ENCODE peak calls at places on chromosomes 13 and 19, in five cellular contexts. S is H1, L is prostate gland, Z is A549, G is pancreas. K is an unnamed sample.
A peak's percentile ranks its signal among the peaks of the same experiment; 100 is the strongest.

GRCh38 chr19:11346104-11346940 is at the start of the genes CCDC159 and TMEM205:
- DNase-seq in G (peak; percentile 99), Z (peak; percentile 89), S (peak; percentile 96), L (peak; percentile 99), K (peak; percentile 95)

GRCh38 chr19:1512671-1513491 is at the start of gene ADAMTSL5:
- DNase-seq in G (peak; percentile 82), Z (peak; percentile 41), S (no peak), L (no peak), K (peak; percentile 71)

GRCh38 chr13:40146063-40146462 is 490.6 kb downstream of the COG6 start:
- DNase-seq in S (peak; percentile 46), L (no peak), Z (no peak), G (no peak), K (no peak)

GRCh38 chr19:10858204-10858828 is 10.1 kb downstream of the C19orf38 start:
- DNase-seq in G (no peak), Z (no peak), L (no peak), S (peak; percentile 78), K (no peak)

GRCh38 chr19:18894254-18895037 is 1.5 kb downstream of the CERS1 start:
- DNase-seq in G (peak; percentile 65), S (peak; percentile 64), Z (peak; percentile 18), L (no peak), K (no peak)

GRCh38 chr13:79724348-79725103 is 243.6 kb downstream of the NDFIP2 start:
- DNase-seq in G (no peak), S (no peak), Z (peak; percentile 23), L (no peak), K (no peak)

GRCh38 chr13:105929486-105929885 is 606.0 kb downstream of the EFNB2 start:
- DNase-seq in S (no peak), L (no peak), G (no peak), Z (no peak), K (no peak)

GRCh38 chr13:26132756-26133155 is 80.9 kb upstream of the SHISA2 start:
- DNase-seq in Z (no peak), S (no peak), G (no peak), L (no peak), K (no peak)

GRCh38 chr13:99971576-99972189 is at the start of gene ZIC5:
- DNase-seq in S (peak; percentile 93), G (peak; percentile 69), L (no peak), Z (peak; percentile 72), K (no peak)

GRCh38 chr13:29978211-29978610 is 127.8 kb upstream of the UBL3 start:
- DNase-seq in G (no peak), Z (no peak), S (no peak), L (no peak), K (no peak)

GRCh38 chr13:30037306-30037705 is 186.9 kb upstream of the UBL3 start:
- DNase-seq in G (no peak), Z (no peak), S (peak; percentile 80), L (no peak), K (no peak)

GRCh38 chr13:39779337-39780270 is 124.1 kb downstream of the COG6 start:
- DNase-seq in S (no peak), G (no peak), L (no peak), Z (no peak), K (no peak)

GRCh38 chr13:37869506-37869755 is 141 bp downstream of the TRPC4 start:
- DNase-seq in L (no peak), S (no peak), Z (no peak), G (no peak), K (no peak)

GRCh38 chr19:1261512-1261862 is 7.6 kb upstream of the CIRBP start:
- DNase-seq in G (no peak), Z (no peak), S (no peak), L (no peak), K (no peak)

GRCh38 chr19:6109947-6110346 is 353 bp downstream of the RFX2 start:
- DNase-seq in G (no peak), S (no peak), L (no peak), Z (no peak), K (no peak)

GRCh38 chr13:38703255-38703654 is 16.4 kb downstream of the FREM2 start:
- DNase-seq in G (no peak), L (no peak), S (no peak), Z (no peak), K (no peak)

GRCh38 chr19:16180611-16181010 is 4.6 kb upstream of the FAM32A start:
- DNase-seq in L (no peak), S (no peak), G (no peak), Z (no peak), K (no peak)

GRCh38 chr13:42412812-42413795 is 141.2 kb downstream of the AKAP11 start:
- DNase-seq in G (no peak), L (no peak), S (no peak), Z (no peak), K (no peak)

GRCh38 chr13:30323524-30323923 is 16.2 kb upstream of the KATNAL1 start:
- DNase-seq in L (no peak), Z (no peak), S (no peak), G (no peak), K (no peak)

GRCh38 chr13:100490692-100491091 is 97.9 kb downstream of the GGACT start:
- DNase-seq in Z (no peak), L (no peak), S (peak; percentile 58), G (no peak), K (peak; percentile 1)

GRCh38 chr13:49305824-49306425 is 58.2 kb downstream of the CDADC1 start:
- DNase-seq in L (no peak), G (peak; percentile 56), S (no peak), Z (no peak), K (no peak)

GRCh38 chr13:94196426-94196825 is 283.1 kb downstream of the DCT start:
- DNase-seq in G (no peak), S (no peak), Z (no peak), L (no peak), K (no peak)

GRCh38 chr13:81051873-81052272 is 710.9 kb upstream of the SPRY2 start:
- DNase-seq in L (no peak), S (no peak), Z (no peak), G (no peak), K (no peak)

GRCh38 chr19:55344444-55344843 is 4.8 kb downstream of the KMT5C start:
- DNase-seq in L (no peak), S (no peak), G (peak; percentile 67), Z (no peak), K (no peak)

GRCh38 chr13:105979586-105979985 is 555.9 kb downstream of the EFNB2 start:
- DNase-seq in Z (no peak), S (no peak), G (no peak), L (peak; percentile 40), K (no peak)

GRCh38 chr13:97212540-97213146 is 9.5 kb upstream of the MBNL2 start:
- DNase-seq in S (no peak), L (no peak), G (no peak), Z (peak; percentile 32), K (no peak)

GRCh38 chr19:18143902-18144301 is 9.1 kb upstream of the PIK3R2 start:
- DNase-seq in L (no peak), G (no peak), S (no peak), Z (no peak), K (no peak)

GRCh38 chr13:67844544-67844943 is 614.4 kb upstream of the PCDH9 start:
- DNase-seq in S (no peak), G (no peak), L (no peak), Z (no peak), K (no peak)

GRCh38 chr13:30463820-30464495 is 1.8 kb downstream of the HMGB1 start:
- DNase-seq in Z (no peak), S (no peak), G (peak; percentile 74), L (peak; percentile 60), K (no peak)

GRCh38 chr19:49585023-49585422 is 3.9 kb downstream of the PRRG2 start:
- DNase-seq in S (peak; percentile 81), L (no peak), Z (no peak), G (peak; percentile 71), K (no peak)

DNA sequence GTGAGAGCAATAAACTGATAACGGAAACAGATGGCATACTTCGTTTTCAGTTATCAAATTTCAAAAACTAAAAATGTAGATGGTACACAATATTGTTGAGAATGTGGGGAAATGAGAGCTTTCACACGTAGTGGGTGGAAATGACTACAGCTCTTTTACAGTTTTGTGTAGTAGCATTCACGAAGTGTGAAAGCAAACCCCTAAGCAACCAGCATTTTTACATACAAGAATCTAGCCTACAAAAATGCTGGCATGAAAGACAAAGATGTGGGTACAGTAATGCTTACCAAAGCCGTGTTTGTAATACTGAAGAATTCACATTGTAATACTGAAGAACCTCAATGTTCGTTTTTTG is 6.3 kb upstream of the ZNF283 start:
- DNase-seq in Z (no peak), G (no peak), L (no peak), S (no peak), K (no peak)
- TF ChIP-seq CTCF in Z (no peak), G (no peak), L (no peak), S (no peak), K (no peak)

GRCh38 chr13:114199961-114200672 is 21.1 kb downstream of the CFAP97D2 start:
- DNase-seq in L (no peak), Z (no peak), S (no peak), G (no peak), K (no peak)
- TF ChIP-seq CTCF in L (no peak), Z (no peak), S (no peak), G (no peak), K (no peak)

GRCh38 chr19:34649886-34650543 is 26.9 kb downstream of the SCGB2B2 start:
- DNase-seq in Z (no peak), G (no peak), L (no peak), S (no peak), K (no peak)

GRCh38 chr19:34639491-34640085 is 37.4 kb downstream of the SCGB2B2 start:
- DNase-seq in L (peak; percentile 46), Z (peak; percentile 36), S (peak; percentile 58), G (no peak), K (peak; percentile 68)

GRCh38 chr19:34645551-34645950 is 31.4 kb downstream of the SCGB2B2 start:
- DNase-seq in G (no peak), Z (no peak), S (no peak), L (no peak), K (no peak)

GRCh38 chr19:34642241-34642640 is 34.7 kb downstream of the SCGB2B2 start:
- DNase-seq in S (no peak), G (no peak), L (no peak), Z (no peak), K (no peak)

GRCh38 chr19:34644991-34645461 is 31.9 kb downstream of the SCGB2B2 start:
- DNase-seq in Z (no peak), S (no peak), G (peak; percentile 46), L (no peak), K (no peak)
- TF ChIP-seq CTCF in Z (no peak), S (no peak), G (no peak), L (no peak), K (no peak)

DNA sequence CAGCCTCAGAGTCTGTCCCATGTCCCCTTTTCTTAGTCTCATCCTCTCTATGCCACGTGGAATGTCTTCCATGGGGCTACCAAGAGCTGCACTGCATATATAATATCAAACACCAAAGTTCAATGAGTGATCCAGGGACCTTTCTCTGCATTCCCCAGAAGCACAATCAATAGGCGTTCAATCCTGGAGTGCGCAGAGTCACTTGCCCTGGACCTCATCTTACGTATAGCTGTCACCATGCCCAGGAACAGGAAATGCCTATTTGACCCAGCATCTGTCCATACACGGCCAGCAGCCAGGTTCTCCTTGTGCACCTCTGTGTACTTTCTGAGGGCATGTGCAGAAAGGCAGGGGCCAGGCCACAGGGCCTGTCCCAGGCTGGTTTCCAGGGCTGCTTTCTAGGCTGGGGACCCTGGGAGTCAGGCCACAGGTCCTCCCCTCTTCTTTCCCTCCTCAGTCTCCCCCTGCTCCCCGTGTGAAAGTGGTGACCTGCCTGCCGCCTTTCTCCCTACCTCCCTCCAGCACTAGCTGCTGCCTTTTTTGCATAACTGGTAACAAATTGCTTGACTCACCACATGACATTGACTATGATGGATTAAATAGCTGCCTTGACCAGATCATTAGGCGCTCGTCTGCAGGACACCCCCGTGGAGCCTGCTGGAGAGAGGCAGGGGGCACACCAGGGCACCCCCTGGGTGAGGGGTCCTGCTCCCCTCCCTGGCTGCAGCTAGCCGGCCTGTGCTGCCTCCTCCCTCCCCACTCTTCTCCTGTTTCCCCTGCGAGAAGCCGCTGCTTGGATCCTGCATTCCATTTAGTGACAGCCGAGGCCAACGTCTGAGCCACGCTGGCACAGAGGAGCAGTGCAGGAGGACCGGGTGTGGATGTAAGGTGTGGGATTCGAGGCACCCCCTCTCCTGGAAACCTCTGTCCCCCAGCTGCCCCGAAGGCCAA is 222.1 kb downstream of the ZNF536 start:
- DNase-seq in G (no peak), L (no peak), Z (no peak), S (peak; percentile 48), K (no peak)
- TF ChIP-seq CTCF in G (no peak), L (no peak), Z (no peak), S (no peak), K (no peak)